ENCODE peak calls at places on chromosomes 4 and X, in four cellular contexts. B, A, P and T are unnamed samples.

GRCh38 chrX:104166735-104167436 is 633 bp downstream of the FAM199X start:
- DNase-seq in B (no peak), P (no peak), A (peak), T (no peak)

GRCh38 chrX:421646-422325 is 35.1 kb upstream of the PPP2R3B start:
- DNase-seq in P (no peak), B (no peak), A (no peak), T (no peak)

GRCh38 chrX:3518870-3519269 is 172.4 kb upstream of the MXRA5 start:
- DNase-seq in P (no peak), B (no peak), A (peak), T (peak)

GRCh38 chr4:101192244-101192643 is 155.1 kb downstream of the PPP3CA start:
- DNase-seq in A (no peak), B (no peak), P (no peak), T (no peak)

GRCh38 chr4:73585345-73585744 is 34.9 kb downstream of the RASSF6 start:
- DNase-seq in A (no peak), P (no peak), B (no peak), T (no peak)

GRCh38 chr4:80767944-80768343 is 262.6 kb upstream of the BMP3 start:
- DNase-seq in P (no peak), A (peak), B (no peak), T (no peak)

GRCh38 chrX:111519215-111519614 is 7.8 kb downstream of the SERTM2 start:
- DNase-seq in P (no peak), B (no peak), A (no peak), T (peak)

GRCh38 chr4:27702710-27703431 is 842.2 kb downstream of the STIM2 start:
- DNase-seq in B (no peak), A (peak), P (no peak), T (no peak)

GRCh38 chr4:88177981-88178632 is 19.7 kb upstream of the ABCG2 start:
- DNase-seq in B (no peak), P (no peak), A (peak), T (peak)

GRCh38 chr4:7645158-7645557 is 210.4 kb upstream of the PSAPL1 start:
- DNase-seq in A (no peak), B (no peak), P (no peak), T (no peak)

GRCh38 chr4:111048316-111048715 is 425.4 kb upstream of the PITX2 start:
- DNase-seq in P (no peak), A (no peak), B (no peak), T (no peak)

GRCh38 chr4:153067376-153067775 is 131.3 kb downstream of the FHDC1 start:
- DNase-seq in P (peak), A (peak), B (no peak), T (no peak)

GRCh38 chrX:135411893-135412292 is 9.9 kb upstream of the SMIM10L2A start:
- DNase-seq in P (peak), B (no peak), A (peak), T (no peak)

GRCh38 chr4:114399085-114399484 is 199.5 kb upstream of the UGT8 start:
- DNase-seq in B (no peak), P (no peak), A (no peak), T (no peak)

GRCh38 chrX:147911192-147912022 is at the start of gene FMR1:
- DNase-seq in A (peak), B (peak), P (peak), T (peak)

GRCh38 chrX:26788402-26788998 is 572.5 kb downstream of the MAGEB5 start:
- DNase-seq in B (no peak), P (no peak), A (no peak), T (no peak)

GRCh38 chrX:74534569-74535038 is 79.8 kb downstream of the RLIM start:
- DNase-seq in P (no peak), A (peak), B (no peak), T (peak)

GRCh38 chr4:3168029-3168428 is 80.9 kb upstream of the MSANTD1 start:
- DNase-seq in P (peak), A (peak), B (no peak), T (no peak)

GRCh38 chr4:113674733-113675132 is 86.8 kb downstream of the CAMK2D start:
- DNase-seq in A (no peak), B (no peak), P (no peak), T (no peak)